ENCODE peak calls at places on chromosome 7, in six cellular contexts. One of them, this sample, is unnamed.

GRCh38 chr7:41163991-41164390 is 538.9 kb downstream of the INHBA start:
- DNase-seq in H9: no peak
- DNase-seq in neuronal stem cell: no peak
- DNase-seq in IMR-90: no peak
- DNase-seq in mesenchymal stem cell: no peak
- DNase-seq in H1: no peak
- DNase-seq in this sample: peak

GRCh38 chr7:25025218-25025671 is 45.3 kb upstream of the OSBPL3 start:
- DNase-seq in H9: no peak
- DNase-seq in neuronal stem cell: no peak
- DNase-seq in IMR-90: peak
- DNase-seq in mesenchymal stem cell: peak
- DNase-seq in H1: no peak
- DNase-seq in this sample: peak

GRCh38 chr7:5484921-5485320 is 61.3 kb upstream of the TNRC18 start:
- DNase-seq in H9: no peak
- DNase-seq in neuronal stem cell: no peak
- DNase-seq in IMR-90: no peak
- DNase-seq in mesenchymal stem cell: no peak
- DNase-seq in H1: no peak
- DNase-seq in this sample: no peak

GRCh38 chr7:1059200-1060091 is 15.1 kb downstream of the GPR146 start:
- DNase-seq in H9: peak
- DNase-seq in neuronal stem cell: peak
- DNase-seq in IMR-90: no peak
- DNase-seq in mesenchymal stem cell: no peak
- DNase-seq in H1: peak
- DNase-seq in this sample: peak

GRCh38 chr7:39228946-39229345 is 251.2 kb downstream of the POU6F2 start:
- DNase-seq in H9: peak
- DNase-seq in neuronal stem cell: no peak
- DNase-seq in IMR-90: peak
- DNase-seq in mesenchymal stem cell: peak
- DNase-seq in H1: peak
- DNase-seq in this sample: no peak

GRCh38 chr7:78510580-78511188 is 712.1 kb downstream of the PHTF2 start:
- DNase-seq in H9: peak
- DNase-seq in neuronal stem cell: peak
- DNase-seq in IMR-90: peak
- DNase-seq in mesenchymal stem cell: peak
- DNase-seq in H1: peak
- DNase-seq in this sample: no peak

GRCh38 chr7:1618475-1618874 is 48.6 kb upstream of the PSMG3 start:
- DNase-seq in H9: no peak
- DNase-seq in neuronal stem cell: no peak
- DNase-seq in IMR-90: no peak
- DNase-seq in mesenchymal stem cell: no peak
- DNase-seq in H1: no peak
- DNase-seq in this sample: no peak

GRCh38 chr7:106848851-106849442 is 16.1 kb upstream of the PIK3CG start:
- DNase-seq in H9: no peak
- DNase-seq in neuronal stem cell: no peak
- DNase-seq in IMR-90: peak
- DNase-seq in mesenchymal stem cell: peak
- DNase-seq in H1: no peak
- DNase-seq in this sample: no peak

GRCh38 chr7:137977173-137977572 is 24.7 kb downstream of the CREB3L2 start:
- DNase-seq in H9: no peak
- DNase-seq in neuronal stem cell: no peak
- DNase-seq in IMR-90: no peak
- DNase-seq in mesenchymal stem cell: peak
- DNase-seq in H1: no peak
- DNase-seq in this sample: no peak

GRCh38 chr7:127342596-127342995 is 49.9 kb downstream of the ZNF800 start:
- DNase-seq in H9: no peak
- DNase-seq in neuronal stem cell: no peak
- DNase-seq in IMR-90: no peak
- DNase-seq in mesenchymal stem cell: no peak
- DNase-seq in H1: no peak
- DNase-seq in this sample: no peak

GRCh38 chr7:102180727-102181126 is 105.9 kb upstream of the SH2B2 start:
- DNase-seq in H9: no peak
- DNase-seq in neuronal stem cell: no peak
- DNase-seq in IMR-90: no peak
- DNase-seq in mesenchymal stem cell: no peak
- DNase-seq in H1: no peak
- DNase-seq in this sample: no peak

GRCh38 chr7:122132341-122132740 is 11.7 kb downstream of the AASS start:
- DNase-seq in H9: no peak
- DNase-seq in neuronal stem cell: no peak
- DNase-seq in IMR-90: peak
- DNase-seq in mesenchymal stem cell: peak
- DNase-seq in H1: no peak
- DNase-seq in this sample: no peak

GRCh38 chr7:148242271-148242801 is 348.2 kb upstream of the C7orf33 start:
- DNase-seq in H9: peak
- DNase-seq in neuronal stem cell: peak
- DNase-seq in IMR-90: peak
- DNase-seq in mesenchymal stem cell: peak
- DNase-seq in H1: peak
- DNase-seq in this sample: peak

GRCh38 chr7:95520136-95520535 is 34.4 kb downstream of the ASB4 start:
- DNase-seq in H9: no peak
- DNase-seq in neuronal stem cell: no peak
- DNase-seq in IMR-90: no peak
- DNase-seq in mesenchymal stem cell: no peak
- DNase-seq in H1: no peak
- DNase-seq in this sample: no peak

GRCh38 chr7:148746139-148746538 is 47.4 kb downstream of the CUL1 start:
- DNase-seq in H9: no peak
- DNase-seq in neuronal stem cell: no peak
- DNase-seq in IMR-90: no peak
- DNase-seq in mesenchymal stem cell: no peak
- DNase-seq in H1: no peak
- DNase-seq in this sample: no peak

GRCh38 chr7:70392282-70392681 is 739.7 kb upstream of the GALNT17 start:
- DNase-seq in H9: no peak
- DNase-seq in neuronal stem cell: no peak
- DNase-seq in IMR-90: no peak
- DNase-seq in mesenchymal stem cell: peak
- DNase-seq in H1: no peak
- DNase-seq in this sample: no peak

GRCh38 chr7:3356173-3356572 is 55.1 kb downstream of the SDK1 start:
- DNase-seq in H9: no peak
- DNase-seq in neuronal stem cell: no peak
- DNase-seq in IMR-90: no peak
- DNase-seq in mesenchymal stem cell: no peak
- DNase-seq in H1: no peak
- DNase-seq in this sample: no peak

GRCh38 chr7:7816084-7816483 is 97.7 kb upstream of the RPA3 start:
- DNase-seq in H9: no peak
- DNase-seq in neuronal stem cell: no peak
- DNase-seq in IMR-90: no peak
- DNase-seq in mesenchymal stem cell: no peak
- DNase-seq in H1: no peak
- DNase-seq in this sample: no peak

GRCh38 chr7:125506331-125506730 is 576.7 kb upstream of the POT1 start:
- DNase-seq in H9: no peak
- DNase-seq in neuronal stem cell: no peak
- DNase-seq in IMR-90: no peak
- DNase-seq in mesenchymal stem cell: no peak
- DNase-seq in H1: no peak
- DNase-seq in this sample: no peak

GRCh38 chr7:50610521-50611277 is 45.5 kb upstream of the DDC start:
- DNase-seq in H9: no peak
- DNase-seq in neuronal stem cell: no peak
- DNase-seq in IMR-90: peak
- DNase-seq in mesenchymal stem cell: no peak
- DNase-seq in H1: no peak
- DNase-seq in this sample: no peak

GRCh38 chr7:150830957-150831356 is 21.4 kb upstream of the AOC1 start:
- DNase-seq in H9: no peak
- DNase-seq in neuronal stem cell: no peak
- DNase-seq in IMR-90: no peak
- DNase-seq in mesenchymal stem cell: no peak
- DNase-seq in H1: no peak
- DNase-seq in this sample: peak

GRCh38 chr7:100583132-100584045 is 2.5 kb downstream of the LRCH4 start:
- DNase-seq in H9: peak
- DNase-seq in neuronal stem cell: no peak
- DNase-seq in IMR-90: peak
- DNase-seq in mesenchymal stem cell: peak
- DNase-seq in H1: no peak
- DNase-seq in this sample: peak

GRCh38 chr7:111047595-111047994 is 43.3 kb upstream of the LRRN3 start:
- DNase-seq in H9: no peak
- DNase-seq in neuronal stem cell: no peak
- DNase-seq in IMR-90: no peak
- DNase-seq in mesenchymal stem cell: no peak
- DNase-seq in H1: no peak
- DNase-seq in this sample: no peak

GRCh38 chr7:111041577-111041976 is 49.4 kb upstream of the LRRN3 start:
- DNase-seq in H9: no peak
- DNase-seq in neuronal stem cell: no peak
- DNase-seq in IMR-90: peak
- DNase-seq in mesenchymal stem cell: no peak
- DNase-seq in H1: no peak
- DNase-seq in this sample: peak

GRCh38 chr7:111042842-111043241 is 48.1 kb upstream of the LRRN3 start:
- DNase-seq in H9: no peak
- DNase-seq in neuronal stem cell: no peak
- DNase-seq in IMR-90: no peak
- DNase-seq in mesenchymal stem cell: no peak
- DNase-seq in H1: no peak
- DNase-seq in this sample: no peak

GRCh38 chr7:111045469-111045868 is 45.5 kb upstream of the LRRN3 start:
- DNase-seq in H9: peak
- DNase-seq in neuronal stem cell: no peak
- DNase-seq in IMR-90: peak
- DNase-seq in mesenchymal stem cell: peak
- DNase-seq in H1: no peak
- DNase-seq in this sample: no peak

DNA sequence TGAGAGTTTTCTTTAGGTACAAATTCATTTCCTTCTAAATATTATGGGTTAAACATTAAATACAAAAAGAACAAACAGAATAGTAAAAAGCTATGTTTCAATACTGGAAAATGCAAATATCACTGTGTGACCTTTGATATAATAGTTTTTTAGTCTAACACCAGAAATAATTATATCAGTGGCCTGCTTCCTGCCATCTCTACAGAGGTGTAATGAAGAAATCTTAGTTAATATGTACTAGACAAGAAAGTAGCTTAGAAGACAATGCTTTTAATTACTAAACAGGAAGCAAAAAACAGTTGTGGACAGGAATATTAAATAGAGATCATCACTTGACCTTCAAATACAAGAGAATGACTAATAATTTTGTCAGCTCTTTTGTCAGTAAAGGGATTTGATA is 47.4 kb upstream of the LRRN3 start:
- DNase-seq in H9: no peak
- DNase-seq in neuronal stem cell: no peak
- DNase-seq in IMR-90: no peak
- DNase-seq in mesenchymal stem cell: no peak
- DNase-seq in H1: no peak
- DNase-seq in this sample: no peak
- H3K14ac ChIP-seq in H9: no peak
- H3K14ac ChIP-seq in neuronal stem cell: no peak
- H3K14ac ChIP-seq in IMR-90: no peak
- H3K14ac ChIP-seq in mesenchymal stem cell: no peak
- H3K14ac ChIP-seq in H1: no peak
- H3K14ac ChIP-seq in this sample: no peak

GRCh38 chr7:131486346-131486745 is 70.1 kb downstream of the PODXL start:
- DNase-seq in H9: no peak
- DNase-seq in neuronal stem cell: no peak
- DNase-seq in IMR-90: no peak
- DNase-seq in mesenchymal stem cell: no peak
- DNase-seq in H1: no peak
- DNase-seq in this sample: no peak
- H3K14ac ChIP-seq in H9: no peak
- H3K14ac ChIP-seq in neuronal stem cell: no peak
- H3K14ac ChIP-seq in IMR-90: no peak
- H3K14ac ChIP-seq in mesenchymal stem cell: no peak
- H3K14ac ChIP-seq in H1: no peak
- H3K14ac ChIP-seq in this sample: no peak

DNA sequence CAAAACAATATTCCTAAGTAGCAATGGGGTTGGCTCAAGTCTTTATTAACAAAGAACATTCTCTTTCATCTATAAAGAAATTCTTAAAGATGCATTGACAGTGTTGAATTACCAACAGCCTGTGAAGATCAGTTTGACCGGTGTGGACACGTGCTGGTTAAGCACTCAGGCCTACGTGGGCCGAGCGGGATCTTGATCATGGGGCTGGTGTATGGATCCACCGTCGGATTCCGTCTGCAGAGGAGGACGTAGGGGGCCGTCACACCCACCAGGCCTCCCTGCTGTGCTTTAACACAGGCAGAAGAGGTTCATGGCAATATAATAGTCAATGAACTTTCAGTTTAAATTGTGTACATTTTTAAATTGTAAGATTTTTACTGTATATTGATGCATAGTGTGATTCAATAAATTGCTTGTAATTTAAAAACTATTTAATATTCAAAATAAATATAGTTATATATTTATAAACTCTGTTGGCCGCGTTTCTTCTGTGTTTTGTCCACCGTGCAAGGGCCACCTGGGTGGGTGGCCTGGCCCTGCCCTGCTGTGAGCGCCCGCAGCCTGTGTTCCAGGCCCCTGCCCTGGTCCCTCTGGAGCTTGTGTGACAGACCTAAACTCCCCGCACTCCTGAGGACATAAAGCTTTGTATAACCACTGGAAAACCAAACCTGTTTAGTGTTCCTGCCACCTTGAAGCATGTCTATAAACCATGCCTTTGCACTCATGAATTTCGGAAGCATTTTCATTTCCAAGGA is 1.9 kb upstream of the BHLHA15 start:
- DNase-seq in H9: no peak
- DNase-seq in neuronal stem cell: no peak
- DNase-seq in IMR-90: no peak
- DNase-seq in mesenchymal stem cell: no peak
- DNase-seq in H1: no peak
- DNase-seq in this sample: no peak
- H3K14ac ChIP-seq in H9: no peak
- H3K14ac ChIP-seq in neuronal stem cell: no peak
- H3K14ac ChIP-seq in IMR-90: no peak
- H3K14ac ChIP-seq in mesenchymal stem cell: no peak
- H3K14ac ChIP-seq in H1: no peak
- H3K14ac ChIP-seq in this sample: no peak

DNA sequence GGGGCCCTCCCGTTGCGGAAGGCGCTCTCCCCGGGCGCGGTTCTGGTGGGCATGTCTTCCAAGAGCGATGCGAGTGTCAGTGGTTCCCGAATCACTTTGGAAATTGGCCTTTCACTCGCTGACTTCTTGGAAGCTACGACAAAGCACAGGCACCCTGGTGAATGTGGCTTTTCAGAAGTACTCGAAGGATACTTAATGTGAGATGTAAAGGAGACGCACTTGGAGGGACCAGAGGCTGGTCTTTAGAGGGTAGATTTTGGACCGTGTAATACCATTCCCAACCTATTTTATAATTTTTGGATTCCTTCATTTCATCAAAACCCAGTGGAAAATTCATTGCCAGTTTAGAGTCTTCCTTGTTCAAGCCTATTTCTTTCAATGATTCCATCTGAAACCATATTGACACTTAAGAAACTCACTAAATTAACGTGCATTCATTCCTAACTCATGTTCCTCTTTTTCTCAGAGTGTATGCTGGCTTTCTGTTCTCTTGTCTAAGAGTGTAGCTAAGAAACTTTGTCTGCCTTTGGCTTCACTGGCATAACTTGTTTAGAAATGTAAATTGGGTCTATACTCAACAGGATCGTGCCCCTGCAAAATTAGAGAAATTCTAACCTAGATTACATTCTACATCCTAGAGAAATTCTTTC is 628 bp upstream of the COPG2 start:
- DNase-seq in H9: no peak
- DNase-seq in neuronal stem cell: no peak
- DNase-seq in IMR-90: peak
- DNase-seq in mesenchymal stem cell: no peak
- DNase-seq in H1: no peak
- DNase-seq in this sample: no peak
- H3K14ac ChIP-seq in H9: no peak
- H3K14ac ChIP-seq in neuronal stem cell: peak
- H3K14ac ChIP-seq in IMR-90: peak
- H3K14ac ChIP-seq in mesenchymal stem cell: no peak
- H3K14ac ChIP-seq in H1: no peak
- H3K14ac ChIP-seq in this sample: peak

This sample was measured in trophoblast cell.